ENCODE peak calls at places on chromosomes 16 and 17, in eight cellular contexts. C, M, V, L, X, U, N and O are unnamed samples.

GRCh38 chr17:39114744-39115534 is 36.5 kb downstream of the PLXDC1 start:
- DNase-seq in M (no peak), X (peak; percentile 71), N (peak; percentile 25), C (no peak), U (no peak), L (no peak), V (peak; percentile 45), O (no peak)

GRCh38 chr16:53545433-53545832 is 42.4 kb upstream of the AKTIP start:
- DNase-seq in C (no peak), X (no peak), N (no peak), U (no peak), V (no peak), M (no peak), L (no peak), O (no peak)

GRCh38 chr17:17523001-17523713 is 27.0 kb upstream of the RASD1 start:
- DNase-seq in N (no peak), C (peak; percentile 31), L (peak; percentile 73), V (no peak), X (no peak), M (peak; percentile 88), U (no peak), O (no peak)

GRCh38 chr17:51091635-51092034 is 29.0 kb downstream of the SPAG9 start:
- DNase-seq in X (no peak), N (no peak), V (no peak), M (no peak), L (no peak), C (no peak), U (no peak), O (no peak)

GRCh38 chr17:38605852-38606645 is at the start of gene SRCIN1:
- DNase-seq in V (peak; percentile 13), N (no peak), X (peak; percentile 7), U (peak; percentile 55), M (peak; percentile 81), C (peak; percentile 63), L (peak; percentile 66), O (no peak)

GRCh38 chr17:1455748-1456599 is at the start of gene CRK:
- DNase-seq in N (peak; percentile 94), U (peak; percentile 98), C (peak; percentile 92), X (peak; percentile 96), V (peak; percentile 98), M (peak; percentile 98), L (peak; percentile 62), O (peak; percentile 100)

GRCh38 chr16:88813396-88814143 is 1.8 kb upstream of the APRT start:
- DNase-seq in X (no peak), V (no peak), N (no peak), U (no peak), M (no peak), L (no peak), C (no peak), O (no peak)

GRCh38 chr16:68756250-68757051 is 19.4 kb downstream of the CDH1 start:
- DNase-seq in V (peak; percentile 40), X (peak; percentile 17), L (peak; percentile 88), N (no peak), M (no peak), U (no peak), C (no peak), O (no peak)

GRCh38 chr16:89402962-89403361 is 87.4 kb downstream of the ANKRD11 start:
- DNase-seq in U (no peak), L (no peak), X (no peak), C (no peak), V (no peak), M (no peak), N (no peak), O (no peak)

GRCh38 chr17:64223931-64224657 is 39.0 kb downstream of the TEX2 start:
- DNase-seq in M (peak; percentile 32), U (no peak), N (no peak), C (peak; percentile 89), X (no peak), V (no peak), L (peak; percentile 62), O (no peak)

GRCh38 chr16:24534634-24535033 is 4.7 kb upstream of the RBBP6 start:
- DNase-seq in C (no peak), X (no peak), V (no peak), U (no peak), N (no peak), L (no peak), M (no peak), O (no peak)

GRCh38 chr16:303760-304505 is 21.0 kb downstream of the PDIA2 start:
- DNase-seq in M (no peak), C (no peak), X (peak; percentile 27), V (peak; percentile 17), N (peak; percentile 12), U (no peak), L (no peak), O (peak; percentile 15)

GRCh38 chr17:6498798-6499540 is 54.7 kb downstream of the PIMREG start:
- DNase-seq in U (peak; percentile 19), V (no peak), N (no peak), M (peak; percentile 46), L (no peak), X (no peak), C (no peak), O (no peak)

GRCh38 chr17:40224707-40225092 is 5.6 kb downstream of the WIPF2 start:
- DNase-seq in U (peak; percentile 43), C (no peak), M (no peak), X (peak; percentile 21), L (no peak), N (peak; percentile 59), V (peak; percentile 83), O (no peak)

GRCh38 chr16:9787717-9788116 is 394.5 kb downstream of the GRIN2A start:
- DNase-seq in N (no peak), C (no peak), U (no peak), L (no peak), V (no peak), X (no peak), M (no peak), O (no peak)

GRCh38 chr17:60160829-60161501 is 11.2 kb downstream of the CA4 start:
- DNase-seq in C (no peak), V (no peak), X (no peak), M (no peak), N (no peak), L (no peak), U (no peak), O (no peak)

GRCh38 chr17:36682804-36683203 is 81.4 kb downstream of the MRM1 start:
- DNase-seq in N (no peak), L (no peak), M (no peak), X (no peak), V (no peak), U (no peak), C (no peak), O (no peak)

GRCh38 chr17:82283208-82283749 is 9.8 kb upstream of the CSNK1D start:
- DNase-seq in N (peak; percentile 86), V (peak; percentile 58), L (peak; percentile 14), X (peak; percentile 85), U (no peak), M (peak; percentile 20), C (no peak), O (peak; percentile 55)

GRCh38 chr17:73882590-73882989 is 238.3 kb upstream of the SDK2 start:
- DNase-seq in M (no peak), X (no peak), V (no peak), L (no peak), U (no peak), C (no peak), N (no peak), O (no peak)

GRCh38 chr17:77282524-77283515 is 142.1 kb downstream of the SEC14L1 start:
- DNase-seq in C (no peak), U (no peak), V (peak; percentile 88), X (no peak), N (peak; percentile 62), L (peak; percentile 25), M (no peak), O (no peak)

GRCh38 chr16:17777461-17777863 is 306.7 kb upstream of the XYLT1 start:
- DNase-seq in M (no peak), U (no peak), L (no peak), V (no peak), N (peak; percentile 59), X (peak; percentile 19), C (no peak), O (no peak)

GRCh38 chr16:9966569-9967157 is 215.6 kb downstream of the GRIN2A start:
- DNase-seq in M (no peak), C (no peak), V (no peak), N (no peak), X (no peak), L (no peak), U (no peak), O (no peak)

GRCh38 chr17:17661834-17662233 is 19.4 kb upstream of the RAI1 start:
- DNase-seq in U (no peak), M (no peak), X (no peak), C (no peak), V (no peak), L (no peak), N (no peak), O (no peak)

GRCh38 chr16:88782454-88783390 is 2.3 kb downstream of the PIEZO1 start:
- DNase-seq in M (no peak), L (no peak), N (peak; percentile 75), U (no peak), X (peak; percentile 59), C (no peak), V (peak; percentile 27), O (no peak)

GRCh38 chr16:4511441-4512082 is 27.0 kb downstream of the CDIP1 start:
- DNase-seq in X (no peak), N (peak; percentile 50), U (peak; percentile 44), L (no peak), V (peak; percentile 47), C (peak; percentile 50), M (peak; percentile 39), O (peak; percentile 63)

GRCh38 chr17:45427181-45427835 is 5.4 kb downstream of the ARHGAP27 start:
- DNase-seq in L (no peak), N (no peak), M (no peak), U (no peak), V (no peak), X (no peak), C (no peak), O (no peak)

GRCh38 chr16:2952679-2953078 is 11.4 kb upstream of the KREMEN2 start:
- DNase-seq in V (no peak), M (no peak), C (peak; percentile 13), X (no peak), N (no peak), L (peak; percentile 46), U (no peak), O (no peak)

GRCh38 chr16:69938981-69939820 is 11.9 kb upstream of the CLEC18A start:
- DNase-seq in U (no peak), X (no peak), L (no peak), C (no peak), N (no peak), V (no peak), M (no peak), O (no peak)

GRCh38 chr17:19531780-19532501 is 1.7 kb upstream of the SLC47A1 start:
- DNase-seq in V (peak; percentile 14), L (no peak), C (no peak), X (no peak), U (no peak), N (no peak), M (no peak), O (no peak)

GRCh38 chr17:80901319-80901718 is 90.3 kb upstream of the CHMP6 start:
- DNase-seq in N (no peak), V (no peak), M (no peak), U (no peak), X (no peak), C (no peak), L (no peak), O (no peak)